ENCODE peak calls at places on chromosomes 12 and 14, in ten cellular contexts. F is lung microvascular endothelial cell, L is right lobe of liver, Y is NCI-H2029, I is pancreas, O is GM13976, A is GM20000, J is NCI-H345, G is endothelial cell, P is HT1080. D is an unnamed sample.

GRCh38 chr12:116106870-116107269 is 170.6 kb downstream of the MED13L start:
- DNase-seq in J (no peak), I (no peak), L (no peak), F (peak), O (no peak), G (no peak), P (no peak), Y (no peak), A (no peak), D (no peak)

GRCh38 chr12:79307340-79307739 is 383.4 kb downstream of the PAWR start:
- DNase-seq in O (no peak), Y (no peak), J (no peak), A (no peak), I (no peak), G (no peak), F (no peak), P (no peak), L (no peak), D (no peak)

GRCh38 chr14:71534506-71534905 is 397.7 kb upstream of the RGS6 start:
- DNase-seq in Y (no peak), I (no peak), P (no peak), A (no peak), J (no peak), O (no peak), L (no peak), F (no peak), G (no peak), D (no peak)

GRCh38 chr12:40152783-40153383 is 47.0 kb upstream of the SLC2A13 start:
- DNase-seq in I (peak), G (peak), F (peak), O (no peak), L (peak), A (peak), J (peak), Y (no peak), P (peak), D (no peak)

GRCh38 chr14:104220225-104221070 is 82.1 kb downstream of the KIF26A start:
- DNase-seq in I (no peak), A (no peak), J (no peak), F (no peak), O (no peak), L (no peak), G (no peak), P (no peak), Y (no peak), D (no peak)

GRCh38 chr12:132766380-132767085 is 4.9 kb upstream of the ANKLE2 start:
- DNase-seq in A (no peak), Y (peak), G (no peak), P (no peak), L (peak), J (no peak), I (no peak), O (no peak), F (peak), D (no peak)

GRCh38 chr14:92135269-92135668 is 13.5 kb downstream of the CPSF2 start:
- DNase-seq in P (peak), F (peak), J (peak), G (no peak), I (no peak), L (no peak), O (peak), Y (no peak), A (no peak), D (no peak)

GRCh38 chr12:1932264-1932777 is 13.9 kb upstream of the CACNA2D4 start:
- DNase-seq in I (no peak), A (no peak), L (peak), G (no peak), F (no peak), O (peak), Y (no peak), J (no peak), P (no peak), D (peak)

GRCh38 chr14:102916347-102917055 is 6.0 kb upstream of the AMN start:
- DNase-seq in P (no peak), Y (no peak), F (no peak), I (no peak), J (no peak), O (no peak), A (no peak), L (no peak), G (no peak), D (no peak)

GRCh38 chr14:24483604-24484252 is 24.3 kb downstream of the CMA1 start:
- DNase-seq in G (no peak), I (no peak), J (no peak), F (no peak), O (no peak), L (no peak), P (peak), A (no peak), Y (no peak), D (no peak)

GRCh38 chr12:47905313-47905730 is 528 bp upstream of the VDR start:
- DNase-seq in L (no peak), A (peak), J (no peak), P (no peak), F (no peak), G (peak), Y (no peak), O (peak), I (peak), D (peak)

GRCh38 chr12:95997911-95998510 is 1.9 kb upstream of the HAL start:
- DNase-seq in L (peak), F (no peak), O (no peak), G (no peak), P (no peak), A (no peak), J (no peak), I (no peak), Y (no peak), D (no peak)

GRCh38 chr12:98840325-98840724 is 195.2 kb downstream of the APAF1 start:
- DNase-seq in L (no peak), P (no peak), O (no peak), Y (no peak), I (no peak), A (no peak), J (no peak), G (no peak), F (no peak), D (no peak)

GRCh38 chr12:119372540-119372939 is 38.0 kb downstream of the CCDC60 start:
- DNase-seq in P (no peak), F (no peak), Y (no peak), G (no peak), I (no peak), L (no peak), A (no peak), J (no peak), O (no peak), D (no peak)

GRCh38 chr14:103384450-103385152 is 614 bp upstream of the MARK3 start:
- DNase-seq in I (peak), J (no peak), O (no peak), A (no peak), Y (no peak), F (no peak), P (no peak), G (peak), L (no peak), D (no peak)

GRCh38 chr14:58395815-58396626 is at the start of gene TOMM20L:
- DNase-seq in O (peak), G (peak), Y (peak), A (peak), J (peak), I (peak), F (peak), L (peak), P (no peak), D (peak)

GRCh38 chr14:50666772-50667490 is 1.2 kb downstream of the SAV1 start:
- DNase-seq in L (no peak), I (no peak), J (peak), Y (peak), G (peak), F (peak), A (no peak), O (no peak), P (peak), D (no peak)

GRCh38 chr14:33480589-33481184 is 470.2 kb downstream of the EGLN3 start:
- DNase-seq in O (no peak), A (no peak), Y (no peak), F (no peak), G (no peak), I (no peak), L (no peak), P (no peak), J (no peak), D (no peak)

D was measured in GM10248.